ENCODE peak calls at places on chromosomes 4 and X, in nine cellular contexts. One of them, this sample, is unnamed.

GRCh38 chr4:180635276-180635675 is 1607.9 kb upstream of the TENM3 start:
- DNase-seq in neural crest cell: no peak
- DNase-seq in T-helper 2 cell: no peak
- DNase-seq in AG04449: no peak
- DNase-seq in aorta: no peak
- DNase-seq in cardiac muscle cell: no peak
- DNase-seq in fibroblast of lung: no peak
- DNase-seq in left ventricle myocardium superior: no peak
- DNase-seq in EH: no peak
- DNase-seq in this sample: no peak

GRCh38 chr4:165867961-165868360 is 5.1 kb upstream of the TLL1 start:
- DNase-seq in AG04449: no peak
- DNase-seq in left ventricle myocardium superior: no peak
- DNase-seq in cardiac muscle cell: no peak
- DNase-seq in fibroblast of lung: no peak
- DNase-seq in aorta: no peak
- DNase-seq in neural crest cell: no peak
- DNase-seq in T-helper 2 cell: no peak
- DNase-seq in EH: no peak
- DNase-seq in this sample: no peak

GRCh38 chrX:19670854-19671620 is 155.7 kb upstream of the MAP3K15 start:
- DNase-seq in left ventricle myocardium superior: peak
- DNase-seq in T-helper 2 cell: no peak
- DNase-seq in fibroblast of lung: peak
- DNase-seq in neural crest cell: no peak
- DNase-seq in cardiac muscle cell: no peak
- DNase-seq in aorta: no peak
- DNase-seq in EH: peak
- DNase-seq in AG04449: no peak
- DNase-seq in this sample: peak

GRCh38 chrX:107673933-107674479 is 45.7 kb downstream of the PRPS1 start:
- DNase-seq in EH: peak
- DNase-seq in left ventricle myocardium superior: peak
- DNase-seq in fibroblast of lung: peak
- DNase-seq in aorta: peak
- DNase-seq in cardiac muscle cell: no peak
- DNase-seq in AG04449: no peak
- DNase-seq in neural crest cell: no peak
- DNase-seq in T-helper 2 cell: peak
- DNase-seq in this sample: peak

GRCh38 chr4:127846061-127846460 is 34.6 kb upstream of the PLK4 start:
- DNase-seq in neural crest cell: no peak
- DNase-seq in T-helper 2 cell: no peak
- DNase-seq in aorta: no peak
- DNase-seq in left ventricle myocardium superior: no peak
- DNase-seq in EH: no peak
- DNase-seq in fibroblast of lung: no peak
- DNase-seq in AG04449: no peak
- DNase-seq in cardiac muscle cell: no peak
- DNase-seq in this sample: no peak

GRCh38 chrX:51759055-51759454 is 15.8 kb downstream of the GSPT2 start:
- DNase-seq in AG04449: no peak
- DNase-seq in fibroblast of lung: no peak
- DNase-seq in neural crest cell: no peak
- DNase-seq in cardiac muscle cell: no peak
- DNase-seq in EH: no peak
- DNase-seq in T-helper 2 cell: no peak
- DNase-seq in aorta: no peak
- DNase-seq in left ventricle myocardium superior: no peak
- DNase-seq in this sample: no peak

GRCh38 chrX:120251471-120252011 is 929 bp downstream of the ZBTB33 start:
- DNase-seq in cardiac muscle cell: peak
- DNase-seq in fibroblast of lung: peak
- DNase-seq in left ventricle myocardium superior: peak
- DNase-seq in AG04449: no peak
- DNase-seq in EH: peak
- DNase-seq in T-helper 2 cell: peak
- DNase-seq in neural crest cell: peak
- DNase-seq in aorta: peak
- DNase-seq in this sample: peak

GRCh38 chr4:156408749-156409148 is 455.1 kb upstream of the CTSO start:
- DNase-seq in cardiac muscle cell: no peak
- DNase-seq in T-helper 2 cell: no peak
- DNase-seq in neural crest cell: no peak
- DNase-seq in left ventricle myocardium superior: no peak
- DNase-seq in AG04449: no peak
- DNase-seq in aorta: no peak
- DNase-seq in fibroblast of lung: peak
- DNase-seq in EH: no peak
- DNase-seq in this sample: no peak

GRCh38 chrX:139803224-139803623 is 95.3 kb upstream of the MCF2 start:
- DNase-seq in neural crest cell: no peak
- DNase-seq in aorta: no peak
- DNase-seq in T-helper 2 cell: no peak
- DNase-seq in fibroblast of lung: no peak
- DNase-seq in AG04449: no peak
- DNase-seq in cardiac muscle cell: no peak
- DNase-seq in left ventricle myocardium superior: no peak
- DNase-seq in EH: no peak
- DNase-seq in this sample: no peak

GRCh38 chr4:37905526-37906169 is 14.8 kb downstream of the TBC1D1 start:
- DNase-seq in aorta: no peak
- DNase-seq in left ventricle myocardium superior: no peak
- DNase-seq in fibroblast of lung: no peak
- DNase-seq in neural crest cell: no peak
- DNase-seq in AG04449: no peak
- DNase-seq in T-helper 2 cell: no peak
- DNase-seq in EH: no peak
- DNase-seq in cardiac muscle cell: no peak
- DNase-seq in this sample: peak

GRCh38 chr4:144355809-144356757 is 215.6 kb upstream of the GYPA start:
- DNase-seq in AG04449: peak
- DNase-seq in left ventricle myocardium superior: no peak
- DNase-seq in fibroblast of lung: peak
- DNase-seq in aorta: no peak
- DNase-seq in T-helper 2 cell: no peak
- DNase-seq in EH: peak
- DNase-seq in cardiac muscle cell: peak
- DNase-seq in neural crest cell: peak
- DNase-seq in this sample: peak

GRCh38 chr4:141719585-141719984 is 83.2 kb downstream of the IL15 start:
- DNase-seq in neural crest cell: no peak
- DNase-seq in AG04449: no peak
- DNase-seq in aorta: no peak
- DNase-seq in T-helper 2 cell: no peak
- DNase-seq in cardiac muscle cell: no peak
- DNase-seq in left ventricle myocardium superior: no peak
- DNase-seq in EH: no peak
- DNase-seq in fibroblast of lung: no peak
- DNase-seq in this sample: no peak

GRCh38 chr4:156378053-156378665 is 424.5 kb upstream of the CTSO start:
- DNase-seq in neural crest cell: no peak
- DNase-seq in fibroblast of lung: peak
- DNase-seq in T-helper 2 cell: no peak
- DNase-seq in left ventricle myocardium superior: no peak
- DNase-seq in cardiac muscle cell: peak
- DNase-seq in AG04449: no peak
- DNase-seq in aorta: no peak
- DNase-seq in EH: peak
- DNase-seq in this sample: peak

GRCh38 chr4:86055898-86056297 is 304.0 kb downstream of the MAPK10 start:
- DNase-seq in EH: no peak
- DNase-seq in left ventricle myocardium superior: no peak
- DNase-seq in fibroblast of lung: no peak
- DNase-seq in neural crest cell: no peak
- DNase-seq in aorta: no peak
- DNase-seq in AG04449: no peak
- DNase-seq in cardiac muscle cell: no peak
- DNase-seq in T-helper 2 cell: no peak
- DNase-seq in this sample: peak

GRCh38 chr4:145732895-145733880 is 53.2 kb downstream of the C4orf51 start:
- DNase-seq in T-helper 2 cell: peak
- DNase-seq in EH: peak
- DNase-seq in AG04449: peak
- DNase-seq in left ventricle myocardium superior: peak
- DNase-seq in aorta: peak
- DNase-seq in cardiac muscle cell: peak
- DNase-seq in neural crest cell: peak
- DNase-seq in fibroblast of lung: peak
- DNase-seq in this sample: peak

GRCh38 chr4:76547167-76547760 is 112.2 kb downstream of the SHROOM3 start:
- DNase-seq in neural crest cell: no peak
- DNase-seq in left ventricle myocardium superior: no peak
- DNase-seq in aorta: no peak
- DNase-seq in T-helper 2 cell: no peak
- DNase-seq in EH: peak
- DNase-seq in cardiac muscle cell: peak
- DNase-seq in fibroblast of lung: no peak
- DNase-seq in AG04449: no peak
- DNase-seq in this sample: peak

This sample was measured in RPMI7951.